ENCODE peak calls at places on chromosomes 3 and 15, in nine cellular contexts. One of them, this sample, is unnamed.

GRCh38 chr3:183584246-183584913 is 28.9 kb upstream of the KLHL6 start:
- DNase-seq in mammary epithelial cell: no peak
- DNase-seq in uterus: peak; percentile 52
- DNase-seq in colonic mucosa: peak; percentile 40
- DNase-seq in CD4-positive, CD25-positive, alpha-beta regulatory T cell: no peak
- DNase-seq in ovary: peak; percentile 73
- DNase-seq in A549: no peak
- DNase-seq in ascending aorta: no peak
- DNase-seq in MM.1S: peak; percentile 15
- DNase-seq in this sample: no peak

GRCh38 chr15:40795019-40795418 is 11.9 kb upstream of the ZFYVE19 start:
- DNase-seq in mammary epithelial cell: no peak
- DNase-seq in uterus: no peak
- DNase-seq in colonic mucosa: no peak
- DNase-seq in CD4-positive, CD25-positive, alpha-beta regulatory T cell: no peak
- DNase-seq in ovary: no peak
- DNase-seq in A549: no peak
- DNase-seq in ascending aorta: no peak
- DNase-seq in MM.1S: no peak
- DNase-seq in this sample: no peak

GRCh38 chr15:95715919-95716318 is 614.6 kb upstream of the NR2F2 start:
- DNase-seq in mammary epithelial cell: no peak
- DNase-seq in uterus: no peak
- DNase-seq in colonic mucosa: no peak
- DNase-seq in CD4-positive, CD25-positive, alpha-beta regulatory T cell: no peak
- DNase-seq in ovary: no peak
- DNase-seq in A549: no peak
- DNase-seq in ascending aorta: no peak
- DNase-seq in MM.1S: no peak
- DNase-seq in this sample: no peak

GRCh38 chr3:156551261-156551660 is 3.7 kb downstream of the SSR3 start:
- DNase-seq in mammary epithelial cell: no peak
- DNase-seq in uterus: no peak
- DNase-seq in colonic mucosa: no peak
- DNase-seq in CD4-positive, CD25-positive, alpha-beta regulatory T cell: no peak
- DNase-seq in ovary: no peak
- DNase-seq in A549: no peak
- DNase-seq in ascending aorta: no peak
- DNase-seq in MM.1S: no peak
- DNase-seq in this sample: no peak

GRCh38 chr3:46847744-46848143 is 15.5 kb downstream of the MYL3 start:
- DNase-seq in mammary epithelial cell: no peak
- DNase-seq in uterus: no peak
- DNase-seq in colonic mucosa: no peak
- DNase-seq in CD4-positive, CD25-positive, alpha-beta regulatory T cell: no peak
- DNase-seq in ovary: no peak
- DNase-seq in A549: no peak
- DNase-seq in ascending aorta: no peak
- DNase-seq in MM.1S: no peak
- DNase-seq in this sample: no peak

GRCh38 chr3:40623567-40623966 is 98.8 kb downstream of the ZNF621 start:
- DNase-seq in mammary epithelial cell: peak; percentile 97
- DNase-seq in uterus: no peak
- DNase-seq in colonic mucosa: peak; percentile 22
- DNase-seq in CD4-positive, CD25-positive, alpha-beta regulatory T cell: peak; percentile 69
- DNase-seq in ovary: no peak
- DNase-seq in A549: no peak
- DNase-seq in ascending aorta: no peak
- DNase-seq in MM.1S: peak; percentile 61
- DNase-seq in this sample: no peak

GRCh38 chr3:85312326-85312725 is 353.5 kb downstream of the CADM2 start:
- DNase-seq in mammary epithelial cell: no peak
- DNase-seq in uterus: no peak
- DNase-seq in colonic mucosa: no peak
- DNase-seq in CD4-positive, CD25-positive, alpha-beta regulatory T cell: no peak
- DNase-seq in ovary: no peak
- DNase-seq in A549: no peak
- DNase-seq in ascending aorta: no peak
- DNase-seq in MM.1S: no peak
- DNase-seq in this sample: no peak

GRCh38 chr15:82680200-82681102 is 29.2 kb downstream of the AP3B2 start:
- DNase-seq in mammary epithelial cell: peak; percentile 71
- DNase-seq in uterus: no peak
- DNase-seq in colonic mucosa: peak; percentile 67
- DNase-seq in CD4-positive, CD25-positive, alpha-beta regulatory T cell: peak; percentile 81
- DNase-seq in ovary: peak; percentile 62
- DNase-seq in A549: peak; percentile 69
- DNase-seq in ascending aorta: no peak
- DNase-seq in MM.1S: peak; percentile 90
- DNase-seq in this sample: no peak

GRCh38 chr3:117103645-117104044 is 394.1 kb downstream of the TUSC7 start:
- DNase-seq in mammary epithelial cell: no peak
- DNase-seq in uterus: no peak
- DNase-seq in colonic mucosa: no peak
- DNase-seq in CD4-positive, CD25-positive, alpha-beta regulatory T cell: no peak
- DNase-seq in ovary: no peak
- DNase-seq in A549: no peak
- DNase-seq in ascending aorta: no peak
- DNase-seq in MM.1S: no peak
- DNase-seq in this sample: no peak

GRCh38 chr3:171064461-171064860 is 37.9 kb upstream of the SLC2A2 start:
- DNase-seq in mammary epithelial cell: no peak
- DNase-seq in uterus: no peak
- DNase-seq in colonic mucosa: no peak
- DNase-seq in CD4-positive, CD25-positive, alpha-beta regulatory T cell: no peak
- DNase-seq in ovary: no peak
- DNase-seq in A549: no peak
- DNase-seq in ascending aorta: no peak
- DNase-seq in MM.1S: no peak
- DNase-seq in this sample: no peak

GRCh38 chr3:52195823-52196331 is 2.1 kb upstream of the ALAS1 start:
- DNase-seq in mammary epithelial cell: peak; percentile 84
- DNase-seq in uterus: no peak
- DNase-seq in colonic mucosa: peak; percentile 26
- DNase-seq in CD4-positive, CD25-positive, alpha-beta regulatory T cell: no peak
- DNase-seq in ovary: peak; percentile 37
- DNase-seq in A549: no peak
- DNase-seq in ascending aorta: no peak
- DNase-seq in MM.1S: no peak
- DNase-seq in this sample: no peak

GRCh38 chr15:92681141-92681622 is 25.6 kb upstream of the FAM174B start:
- DNase-seq in mammary epithelial cell: no peak
- DNase-seq in uterus: peak; percentile 23
- DNase-seq in colonic mucosa: no peak
- DNase-seq in CD4-positive, CD25-positive, alpha-beta regulatory T cell: no peak
- DNase-seq in ovary: no peak
- DNase-seq in A549: peak; percentile 23
- DNase-seq in ascending aorta: peak; percentile 68
- DNase-seq in MM.1S: no peak
- DNase-seq in this sample: no peak

GRCh38 chr3:47892284-47892683 is 89.3 kb downstream of the DHX30 start:
- DNase-seq in mammary epithelial cell: no peak
- DNase-seq in uterus: no peak
- DNase-seq in colonic mucosa: no peak
- DNase-seq in CD4-positive, CD25-positive, alpha-beta regulatory T cell: no peak
- DNase-seq in ovary: no peak
- DNase-seq in A549: no peak
- DNase-seq in ascending aorta: no peak
- DNase-seq in MM.1S: no peak
- DNase-seq in this sample: no peak

GRCh38 chr3:47889001-47889757 is 86.2 kb downstream of the DHX30 start:
- DNase-seq in mammary epithelial cell: no peak
- DNase-seq in uterus: no peak
- DNase-seq in colonic mucosa: no peak
- DNase-seq in CD4-positive, CD25-positive, alpha-beta regulatory T cell: no peak
- DNase-seq in ovary: no peak
- DNase-seq in A549: no peak
- DNase-seq in ascending aorta: no peak
- DNase-seq in MM.1S: no peak
- DNase-seq in this sample: no peak

GRCh38 chr3:47895241-47895640 is 92.3 kb downstream of the DHX30 start:
- DNase-seq in mammary epithelial cell: no peak
- DNase-seq in uterus: no peak
- DNase-seq in colonic mucosa: no peak
- DNase-seq in CD4-positive, CD25-positive, alpha-beta regulatory T cell: no peak
- DNase-seq in ovary: no peak
- DNase-seq in A549: no peak
- DNase-seq in ascending aorta: no peak
- DNase-seq in MM.1S: no peak
- DNase-seq in this sample: no peak

GRCh38 chr3:47890037-47890831 is 87.3 kb downstream of the DHX30 start:
- DNase-seq in mammary epithelial cell: no peak
- DNase-seq in uterus: no peak
- DNase-seq in colonic mucosa: no peak
- DNase-seq in CD4-positive, CD25-positive, alpha-beta regulatory T cell: no peak
- DNase-seq in ovary: no peak
- DNase-seq in A549: no peak
- DNase-seq in ascending aorta: no peak
- DNase-seq in MM.1S: no peak
- DNase-seq in this sample: no peak

GRCh38 chr3:47890832-47891620 is 88.1 kb downstream of the DHX30 start:
- DNase-seq in mammary epithelial cell: no peak
- DNase-seq in uterus: peak; percentile 81
- DNase-seq in colonic mucosa: no peak
- DNase-seq in CD4-positive, CD25-positive, alpha-beta regulatory T cell: no peak
- DNase-seq in ovary: peak; percentile 48
- DNase-seq in A549: no peak
- DNase-seq in ascending aorta: no peak
- DNase-seq in MM.1S: no peak
- DNase-seq in this sample: no peak
- H3K4me1 ChIP-seq in mammary epithelial cell: no peaks in the 10 kb centered on the region
- H3K4me1 ChIP-seq in uterus: peaks cover 7% of the 10 kb centered on the region
- H3K4me1 ChIP-seq in colonic mucosa: no peaks in the 10 kb centered on the region
- H3K4me1 ChIP-seq in CD4-positive, CD25-positive, alpha-beta regulatory T cell: no peaks in the 10 kb centered on the region
- H3K4me1 ChIP-seq in ovary: peaks cover 15% of the 10 kb centered on the region
- H3K4me1 ChIP-seq in A549: no peaks in the 10 kb centered on the region
- H3K4me1 ChIP-seq in ascending aorta: peaks cover 17% of the 10 kb centered on the region
- H3K4me1 ChIP-seq in MM.1S: no peaks in the 10 kb centered on the region
- H3K4me1 ChIP-seq in this sample: peaks cover 22% of the 10 kb centered on the region

DNA sequence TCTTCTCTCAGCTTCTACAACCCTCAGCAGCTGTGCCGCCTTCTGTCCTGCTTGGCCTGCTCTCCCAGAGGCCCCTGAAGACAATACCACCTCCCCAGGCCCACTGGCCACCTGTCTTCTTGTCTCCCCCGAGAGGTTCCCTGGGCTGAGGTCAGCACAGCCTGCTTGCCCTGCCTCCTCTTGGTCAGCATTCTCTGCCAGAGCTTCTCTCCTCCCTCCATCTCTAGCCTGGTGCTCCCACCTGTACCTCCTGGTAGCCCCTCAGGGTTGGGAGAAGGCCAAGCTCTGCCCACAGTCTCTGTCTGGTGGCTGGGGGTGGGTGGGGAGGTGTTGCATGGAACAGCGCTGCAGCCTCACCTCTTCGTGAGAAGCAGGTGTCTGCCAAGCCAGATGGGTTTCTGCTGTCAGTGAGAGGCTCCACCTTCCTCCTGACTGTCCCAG is 5.6 kb upstream of the ISLR start:
- DNase-seq in mammary epithelial cell: no peak
- DNase-seq in uterus: no peak
- DNase-seq in colonic mucosa: no peak
- DNase-seq in CD4-positive, CD25-positive, alpha-beta regulatory T cell: no peak
- DNase-seq in ovary: peak; percentile 32
- DNase-seq in A549: no peak
- DNase-seq in ascending aorta: no peak
- DNase-seq in MM.1S: no peak
- DNase-seq in this sample: no peak
- H3K9me3 ChIP-seq in mammary epithelial cell: no peaks in the 10 kb centered on the region
- H3K9me3 ChIP-seq in uterus: no peaks in the 10 kb centered on the region
- H3K9me3 ChIP-seq in colonic mucosa: no peaks in the 10 kb centered on the region
- H3K9me3 ChIP-seq in CD4-positive, CD25-positive, alpha-beta regulatory T cell: no peaks in the 10 kb centered on the region
- H3K9me3 ChIP-seq in ovary: no peaks in the 10 kb centered on the region
- H3K9me3 ChIP-seq in A549: no peaks in the 10 kb centered on the region
- H3K9me3 ChIP-seq in ascending aorta: no peaks in the 10 kb centered on the region
- H3K9me3 ChIP-seq in MM.1S: no peaks in the 10 kb centered on the region
- H3K9me3 ChIP-seq in this sample: no peaks in the 10 kb centered on the region

DNA sequence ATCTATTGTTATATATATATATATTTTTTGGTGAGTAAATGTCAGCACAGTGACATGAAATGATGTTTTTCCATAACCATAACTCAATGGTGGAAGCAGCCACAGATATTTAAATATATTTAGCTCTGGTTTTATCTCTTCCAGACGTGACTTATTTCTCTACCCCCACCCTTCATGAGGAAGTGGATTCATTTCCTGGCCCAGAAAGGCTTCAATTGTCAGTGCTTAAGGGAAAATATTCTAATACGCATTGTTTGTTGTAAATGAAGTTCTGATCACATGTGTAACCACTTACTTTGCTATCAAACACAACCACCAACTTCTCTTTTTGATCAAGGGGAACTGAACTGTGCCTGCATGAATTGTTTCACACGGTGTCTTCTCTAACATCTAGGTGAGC is 14.0 kb downstream of the CLDN16 start:
- DNase-seq in mammary epithelial cell: no peak
- DNase-seq in uterus: no peak
- DNase-seq in colonic mucosa: no peak
- DNase-seq in CD4-positive, CD25-positive, alpha-beta regulatory T cell: no peak
- DNase-seq in ovary: no peak
- DNase-seq in A549: no peak
- DNase-seq in ascending aorta: no peak
- DNase-seq in MM.1S: no peak
- DNase-seq in this sample: no peak
- H3K27ac ChIP-seq in mammary epithelial cell: no peak overlapping the region
- H3K27ac ChIP-seq in uterus: no peak overlapping the region
- H3K27ac ChIP-seq in colonic mucosa: no peak overlapping the region
- H3K27ac ChIP-seq in CD4-positive, CD25-positive, alpha-beta regulatory T cell: no peak overlapping the region
- H3K27ac ChIP-seq in ovary: no peak overlapping the region
- H3K27ac ChIP-seq in A549: no peak overlapping the region
- H3K27ac ChIP-seq in ascending aorta: no peak overlapping the region
- H3K27ac ChIP-seq in MM.1S: no peak overlapping the region
- H3K27ac ChIP-seq in this sample: no peak overlapping the region

DNA sequence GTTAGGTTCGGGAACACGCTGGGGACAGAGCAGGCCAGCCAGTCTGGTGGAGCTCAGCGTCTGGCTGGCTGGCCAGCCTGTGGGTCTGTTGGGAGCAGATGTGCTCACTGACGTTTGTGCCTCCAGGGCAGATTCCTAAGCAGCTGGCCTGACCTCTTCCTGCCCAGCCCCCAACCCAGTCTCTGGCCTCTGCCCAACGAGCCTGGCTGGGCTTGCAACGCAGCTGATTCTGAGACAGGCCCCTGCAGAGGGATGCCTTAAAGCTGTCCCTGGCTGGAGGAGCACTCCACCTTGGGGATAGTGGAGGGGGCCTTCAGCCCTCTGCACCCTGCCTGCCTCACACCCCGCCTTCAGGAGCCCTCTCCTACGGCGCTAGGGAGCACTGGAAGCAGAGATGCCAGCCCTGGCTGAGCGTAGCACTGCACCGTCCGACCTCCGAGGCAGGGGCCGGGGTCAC is 46.0 kb downstream of the KLF13 start:
- DNase-seq in mammary epithelial cell: peak; percentile 76
- DNase-seq in uterus: peak; percentile 67
- DNase-seq in colonic mucosa: no peak
- DNase-seq in CD4-positive, CD25-positive, alpha-beta regulatory T cell: no peak
- DNase-seq in ovary: peak; percentile 44
- DNase-seq in A549: peak; percentile 48
- DNase-seq in ascending aorta: peak; percentile 77
- DNase-seq in MM.1S: no peak
- DNase-seq in this sample: no peak
- H3K4me1 ChIP-seq in mammary epithelial cell: peaks cover 18% of the 10 kb centered on the region
- H3K4me1 ChIP-seq in uterus: peaks cover 6% of the 10 kb centered on the region
- H3K4me1 ChIP-seq in colonic mucosa: peaks cover 18% of the 10 kb centered on the region
- H3K4me1 ChIP-seq in CD4-positive, CD25-positive, alpha-beta regulatory T cell: peaks cover 84% of the 10 kb centered on the region
- H3K4me1 ChIP-seq in ovary: peaks cover 3% of the 10 kb centered on the region
- H3K4me1 ChIP-seq in A549: peaks cover 18% of the 10 kb centered on the region
- H3K4me1 ChIP-seq in ascending aorta: peaks cover 9% of the 10 kb centered on the region
- H3K4me1 ChIP-seq in MM.1S: peaks cover 14% of the 10 kb centered on the region
- H3K4me1 ChIP-seq in this sample: peaks cover 19% of the 10 kb centered on the region